ENCODE peak calls at places on chromosomes 12 and 14, in nine cellular contexts. E, V, F, N, S, Q, H, C and T are unnamed samples.

GRCh38 chr14:96663491-96664067 is 133.6 kb upstream of the VRK1 start:
- DNase-seq in E (no peak), F (no peak), C (no peak), V (no peak), Q (no peak), S (no peak), N (no peak), H (no peak), T (no peak)

GRCh38 chr12:29713729-29714128 is 70.0 kb downstream of the TMTC1 start:
- DNase-seq in Q (no peak), H (peak; percentile 74), F (no peak), E (no peak), C (no peak), V (no peak), S (no peak), N (no peak), T (no peak)

GRCh38 chr14:92693998-92694780 is 54.2 kb downstream of the LGMN start:
- DNase-seq in E (peak; percentile 73), H (peak; percentile 76), Q (no peak), F (no peak), S (no peak), V (no peak), C (no peak), N (no peak), T (no peak)

GRCh38 chr12:27504506-27504905 is 19.5 kb upstream of the PPFIBP1 start:
- DNase-seq in C (no peak), V (no peak), Q (no peak), H (no peak), F (no peak), N (no peak), E (no peak), S (no peak), T (no peak)

GRCh38 chr12:56980941-56981530 is 23.6 kb upstream of the RDH16 start:
- DNase-seq in S (no peak), Q (no peak), H (no peak), V (no peak), E (no peak), F (no peak), C (no peak), N (no peak), T (no peak)

GRCh38 chr14:103696466-103697071 is 18.7 kb downstream of the XRCC3 start:
- DNase-seq in C (no peak), F (no peak), V (no peak), S (no peak), E (no peak), N (no peak), Q (no peak), H (no peak), T (no peak)

GRCh38 chr14:52741865-52742264 is 11.9 kb downstream of the STYX start:
- DNase-seq in C (peak; percentile 6), H (no peak), E (no peak), S (no peak), N (no peak), F (no peak), V (no peak), Q (no peak), T (no peak)

GRCh38 chr12:68497702-68498101 is 113.0 kb upstream of the RAP1B start:
- DNase-seq in S (no peak), Q (no peak), E (peak; percentile 7), F (no peak), N (no peak), H (peak; percentile 18), V (no peak), C (peak; percentile 31), T (no peak)

GRCh38 chr14:52262600-52262999 is 4.9 kb upstream of the PTGDR start:
- DNase-seq in C (no peak), E (no peak), F (no peak), S (no peak), Q (no peak), V (no peak), H (no peak), N (no peak), T (no peak)

GRCh38 chr12:62714409-62715075 is 220.4 kb downstream of the PPM1H start:
- DNase-seq in F (no peak), S (no peak), H (no peak), Q (no peak), C (no peak), N (no peak), V (no peak), E (no peak), T (no peak)

GRCh38 chr12:120661432-120661831 is 21.0 kb downstream of the CABP1 start:
- DNase-seq in S (no peak), C (no peak), Q (no peak), V (no peak), N (no peak), E (no peak), H (no peak), F (no peak), T (no peak)

GRCh38 chr12:19444097-19444496 is 4.8 kb downstream of the AEBP2 start:
- DNase-seq in N (no peak), H (no peak), E (no peak), V (no peak), F (no peak), Q (no peak), S (no peak), C (no peak), T (no peak)

GRCh38 chr12:93925585-93925984 is 222.8 kb upstream of the PLXNC1 start:
- DNase-seq in C (no peak), N (no peak), V (no peak), S (no peak), F (no peak), E (no peak), H (no peak), Q (no peak), T (no peak)

DNA sequence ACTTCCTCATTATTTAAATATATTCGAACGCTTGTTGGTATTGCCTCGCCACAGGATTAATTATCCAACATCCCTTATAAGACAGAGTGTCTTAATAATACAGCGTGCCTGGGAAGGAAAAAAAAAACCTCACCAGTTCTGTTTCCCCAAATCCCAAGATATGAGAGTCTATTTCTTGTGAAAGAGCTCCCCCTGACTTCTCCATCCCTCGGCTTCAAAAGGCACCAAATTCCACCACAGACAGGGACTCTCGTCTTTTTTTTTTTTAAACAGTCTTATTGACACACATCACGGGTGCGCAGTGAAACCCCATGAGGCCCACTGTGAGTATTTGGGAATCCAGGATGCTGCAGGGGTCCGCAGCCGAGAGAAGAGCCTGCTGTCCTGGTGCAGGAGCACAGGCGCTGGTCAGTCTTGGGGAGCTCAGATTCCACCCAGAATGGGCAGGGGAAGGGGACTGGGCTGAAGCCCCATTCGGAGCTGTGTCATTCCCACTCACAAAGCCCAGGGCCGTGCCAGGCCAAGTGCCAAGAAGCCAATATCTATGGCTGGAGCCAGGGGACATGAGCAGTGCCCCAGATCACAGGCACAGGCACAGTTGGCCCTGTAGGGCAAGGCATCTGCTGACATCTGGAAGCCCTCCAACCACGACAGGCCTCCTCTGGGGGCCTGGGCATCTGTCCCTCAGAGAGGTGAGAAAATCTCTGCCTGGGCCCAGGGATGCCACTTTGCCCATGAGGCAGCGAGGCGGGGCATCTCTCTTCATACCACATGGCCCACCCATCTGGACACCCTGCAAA is 71.9 kb downstream of the BCL11B start:
- DNase-seq in N (no peak), H (no peak), S (no peak), F (no peak), C (no peak), Q (no peak), V (no peak), E (no peak), T (no peak)
- TF ChIP-seq CTCF in N (no peak), H (peak; percentile 9), S (no peak), F (no peak), C (no peak), Q (no peak), V (peak; percentile 26), E (peak; percentile 23), T (no peak)

GRCh38 chr14:99538275-99538674 is 57.1 kb downstream of the CCNK start:
- DNase-seq in H (no peak), E (no peak), V (no peak), C (no peak), S (no peak), F (no peak), N (no peak), Q (no peak), T (no peak)
- TF ChIP-seq CTCF in H (peak; percentile 7), E (no peak), V (no peak), C (no peak), S (peak; percentile 36), F (no peak), N (no peak), Q (no peak), T (no peak)

GRCh38 chr12:131088701-131089525 is 135.2 kb downstream of the ADGRD1 start:
- DNase-seq in V (peak; percentile 54), H (no peak), Q (no peak), S (no peak), F (peak; percentile 22), N (no peak), E (no peak), C (no peak), T (no peak)

GRCh38 chr12:131091976-131092691 is 138.4 kb downstream of the ADGRD1 start:
- DNase-seq in Q (no peak), S (no peak), H (no peak), N (no peak), F (no peak), C (peak; percentile 38), V (no peak), E (no peak), T (peak; percentile 13)

GRCh38 chr12:131089526-131090253 is 136.0 kb downstream of the ADGRD1 start:
- DNase-seq in C (no peak), V (no peak), H (no peak), S (no peak), F (no peak), Q (no peak), E (no peak), N (no peak), T (no peak)

GRCh38 chr12:131091413-131091975 is 137.8 kb downstream of the ADGRD1 start:
- DNase-seq in N (no peak), S (no peak), E (no peak), Q (no peak), H (no peak), C (peak; percentile 68), V (no peak), F (no peak), T (no peak)

GRCh38 chr12:131090254-131091210 is 136.8 kb downstream of the ADGRD1 start:
- DNase-seq in F (no peak), V (no peak), C (no peak), H (no peak), S (no peak), E (peak; percentile 54), Q (no peak), N (no peak), T (no peak)
- TF ChIP-seq CTCF in F (no peak), V (no peak), C (no peak), H (no peak), S (no peak), E (no peak), Q (no peak), N (no peak), T (no peak)

GRCh38 chr12:12776261-12776660 is 9.2 kb upstream of the APOLD1 start:
- DNase-seq in F (peak; percentile 37), E (no peak), C (no peak), Q (no peak), H (peak; percentile 61), V (no peak), N (peak; percentile 71), S (no peak), T (no peak)

GRCh38 chr12:12779529-12779928 is 5.9 kb upstream of the APOLD1 start:
- DNase-seq in S (no peak), C (no peak), E (peak; percentile 89), Q (no peak), H (peak; percentile 94), V (no peak), F (no peak), N (no peak), T (no peak)

GRCh38 chr12:12774791-12775190 is 10.7 kb upstream of the APOLD1 start:
- DNase-seq in Q (no peak), C (no peak), F (no peak), S (no peak), H (no peak), E (no peak), V (no peak), N (no peak), T (no peak)

GRCh38 chr12:12777056-12777455 is 8.4 kb upstream of the APOLD1 start:
- DNase-seq in E (no peak), V (no peak), S (no peak), H (no peak), N (no peak), F (no peak), C (no peak), Q (no peak), T (no peak)
- TF ChIP-seq CTCF in E (no peak), V (no peak), S (no peak), H (no peak), N (no peak), F (no peak), C (no peak), Q (no peak), T (no peak)